ENCODE peak calls at places on chromosome 21, in eight cellular contexts. S is AG04449, B is fibroblast of lung, J is RCC 7860, Z is endothelial cell, W is NCI-H2081, M is anterior cingulate cortex, C is tibial nerve. P is an unnamed sample.

GRCh38 chr21:42513151-42513984 is at the start of gene SLC37A1:
- DNase-seq in J (no peak), M (no peak), Z (peak), S (no peak), W (peak), B (peak), C (no peak), P (no peak)

GRCh38 chr21:25916226-25916625 is 181.5 kb downstream of the GABPA start:
- DNase-seq in S (no peak), W (no peak), C (no peak), Z (no peak), J (peak), M (no peak), B (peak), P (no peak)

GRCh38 chr21:28675265-28676041 is 317.2 kb downstream of the LTN1 start:
- DNase-seq in S (no peak), W (no peak), J (no peak), B (peak), M (no peak), C (no peak), Z (no peak), P (no peak)

GRCh38 chr21:38743772-38744529 is 61.8 kb upstream of the ETS2 start:
- DNase-seq in C (no peak), Z (no peak), J (no peak), M (no peak), S (no peak), W (no peak), B (no peak), P (no peak)

GRCh38 chr21:45041984-45042663 is 32.3 kb upstream of the ADARB1 start:
- DNase-seq in C (no peak), J (no peak), B (no peak), M (no peak), Z (no peak), W (no peak), S (no peak), P (no peak)

GRCh38 chr21:30942192-30942591 is 60.8 kb upstream of the KRTAP11-1 start:
- DNase-seq in J (no peak), C (no peak), S (no peak), B (no peak), Z (no peak), M (no peak), W (no peak), P (no peak)

GRCh38 chr21:44820851-44821250 is 3.0 kb upstream of the SUMO3 start:
- DNase-seq in J (no peak), W (no peak), S (peak), B (peak), M (no peak), Z (no peak), C (no peak), P (no peak)

GRCh38 chr21:38922474-38922873 is 116.7 kb downstream of the ETS2 start:
- DNase-seq in W (no peak), Z (no peak), J (no peak), S (no peak), B (no peak), M (no peak), C (no peak), P (no peak)

GRCh38 chr21:34999397-34999941 is 49.6 kb downstream of the RUNX1 start:
- DNase-seq in S (no peak), B (no peak), C (no peak), W (no peak), J (no peak), Z (no peak), M (no peak), P (no peak)

GRCh38 chr21:33324311-33325221 is at the start of gene IFNAR1:
- DNase-seq in W (peak), M (peak), Z (peak), J (peak), S (peak), C (peak), B (peak), P (peak)

GRCh38 chr21:42648606-42649005 is 4.8 kb upstream of the PDE9A start:
- DNase-seq in W (no peak), J (no peak), M (no peak), S (no peak), C (no peak), Z (no peak), B (no peak), P (no peak)

GRCh38 chr21:31161157-31161556 is 122.9 kb upstream of the KRTAP19-8 start:
- DNase-seq in J (no peak), M (peak), C (no peak), Z (no peak), S (no peak), W (no peak), B (peak), P (no peak)

GRCh38 chr21:35525443-35525842 is 476.3 kb upstream of the RUNX1 start:
- DNase-seq in B (no peak), Z (no peak), J (peak), M (no peak), W (no peak), S (no peak), C (no peak), P (no peak)

GRCh38 chr21:21468003-21468402 is 469.8 kb downstream of the NCAM2 start:
- DNase-seq in C (no peak), W (no peak), J (no peak), Z (no peak), B (no peak), M (no peak), S (no peak), P (no peak)

GRCh38 chr21:34688145-34688544 is 19.4 kb downstream of the CLIC6 start:
- DNase-seq in B (no peak), C (no peak), M (no peak), Z (peak), S (no peak), W (no peak), J (no peak), P (no peak)

GRCh38 chr21:43608225-43608624 is 51.1 kb downstream of the HSF2BP start:
- DNase-seq in C (no peak), B (peak), S (no peak), Z (no peak), W (no peak), M (no peak), J (peak), P (no peak)

GRCh38 chr21:29436143-29436542 is 137.4 kb downstream of the BACH1 start:
- DNase-seq in C (no peak), J (no peak), S (no peak), M (no peak), Z (no peak), W (no peak), B (peak), P (no peak)

GRCh38 chr21:44947111-44947929 is 7.5 kb downstream of the SLX9 start:
- DNase-seq in C (no peak), B (no peak), M (no peak), J (peak), Z (no peak), S (no peak), W (no peak), P (no peak)

GRCh38 chr21:26170471-26171309 is at the start of gene APP:
- DNase-seq in J (peak), S (no peak), M (peak), Z (peak), C (peak), W (peak), B (peak), P (peak)

GRCh38 chr21:36849461-36849860 is 117.0 kb downstream of the HLCS start:
- DNase-seq in S (no peak), W (no peak), M (no peak), B (no peak), Z (no peak), C (no peak), J (no peak), P (no peak)